ENCODE peak calls at places on chromosome 19, in nine cellular contexts. F is naive thymus-derived CD4-positive, alpha-beta T cell; O is small intestine; D is thoracic aorta; T is tibial artery; I is heart right ventricle; X is cardiac muscle cell; M is aorta; W is body of pancreas. P is an unnamed sample.

GRCh38 chr19:37074819-37075362 is 3.3 kb upstream of the ZNF420 start:
- DNase-seq in F (no peak), O (no peak), D (no peak), T (no peak), I (no peak), X (no peak), M (no peak), W (no peak), P (no peak)

GRCh38 chr19:44202470-44202869 is 9.9 kb upstream of the ZNF227 start:
- DNase-seq in F (no peak), O (no peak), D (no peak), T (no peak), I (no peak), X (no peak), M (no peak), W (no peak), P (no peak)

GRCh38 chr19:5395996-5396939 is 55.7 kb upstream of the PTPRS start:
- DNase-seq in F (no peak), O (no peak), D (no peak), T (no peak), I (no peak), X (peak; percentile 10), M (no peak), W (no peak), P (no peak)

GRCh38 chr19:47176071-47176626 is 45.5 kb downstream of the SAE1 start:
- DNase-seq in F (no peak), O (no peak), D (no peak), T (no peak), I (no peak), X (no peak), M (no peak), W (no peak), P (no peak)

GRCh38 chr19:16345457-16345856 is 20.8 kb downstream of the KLF2 start:
- DNase-seq in F (no peak), O (no peak), D (no peak), T (no peak), I (no peak), X (no peak), M (no peak), W (no peak), P (no peak)

GRCh38 chr19:33375760-33376159 is 2.3 kb downstream of the CEBPG start:
- DNase-seq in F (no peak), O (peak; percentile 77), D (no peak), T (no peak), I (no peak), X (no peak), M (no peak), W (no peak), P (no peak)

GRCh38 chr19:8361921-8362793 is 1.8 kb upstream of the ANGPTL4 start:
- DNase-seq in F (no peak), O (peak; percentile 98), D (peak; percentile 94), T (peak; percentile 99), I (peak; percentile 93), X (peak; percentile 89), M (peak; percentile 97), W (peak; percentile 98), P (peak; percentile 94)

GRCh38 chr19:46271488-46272197 is 25.2 kb upstream of the HIF3A start:
- DNase-seq in F (no peak), O (no peak), D (no peak), T (no peak), I (no peak), X (no peak), M (no peak), W (no peak), P (no peak)

GRCh38 chr19:46521241-46521640 is 25.6 kb upstream of the PNMA8B start:
- DNase-seq in F (no peak), O (no peak), D (no peak), T (no peak), I (no peak), X (no peak), M (no peak), W (no peak), P (no peak)

GRCh38 chr19:1259206-1259872 is 9.8 kb upstream of the CIRBP start:
- DNase-seq in F (peak; percentile 64), O (peak; percentile 88), D (no peak), T (peak; percentile 87), I (peak; percentile 85), X (no peak), M (peak; percentile 86), W (peak; percentile 66), P (peak; percentile 89)

GRCh38 chr19:18113827-18114226 is 16.2 kb downstream of the MAST3 start:
- DNase-seq in F (no peak), O (no peak), D (no peak), T (no peak), I (no peak), X (no peak), M (no peak), W (no peak), P (no peak)

GRCh38 chr19:46180701-46181385 is 32.8 kb downstream of the IGFL2 start:
- DNase-seq in F (no peak), O (peak; percentile 49), D (no peak), T (peak; percentile 27), I (no peak), X (no peak), M (no peak), W (no peak), P (no peak)

GRCh38 chr19:3514930-3515329 is 8.8 kb downstream of the FZR1 start:
- DNase-seq in F (no peak), O (no peak), D (no peak), T (no peak), I (no peak), X (no peak), M (no peak), W (no peak), P (no peak)

GRCh38 chr19:48674921-48675824 is 2.4 kb upstream of the NTN5 start:
- DNase-seq in F (peak; percentile 58), O (peak; percentile 87), D (peak; percentile 49), T (peak; percentile 88), I (peak; percentile 73), X (peak; percentile 91), M (peak; percentile 88), W (peak; percentile 87), P (peak; percentile 85)

GRCh38 chr19:43634877-43635560 is 4.6 kb downstream of the CADM4 start:
- DNase-seq in F (no peak), O (no peak), D (no peak), T (no peak), I (no peak), X (peak; percentile 45), M (no peak), W (no peak), P (no peak)

GRCh38 chr19:17294051-17294891 is 9.0 kb downstream of the ABHD8 start:
- DNase-seq in F (peak; percentile 39), O (no peak), D (no peak), T (no peak), I (peak; percentile 46), X (peak; percentile 22), M (no peak), W (no peak), P (no peak)

GRCh38 chr19:9885077-9885552 is 50.0 kb downstream of the PIN1 start:
- DNase-seq in F (no peak), O (no peak), D (no peak), T (no peak), I (peak; percentile 28), X (no peak), M (peak; percentile 62), W (peak; percentile 12), P (no peak)
- H3K27me3 ChIP-seq in F (no peaks in the 10 kb centered on the region), O (no peaks in the 10 kb centered on the region), D (no peaks in the 10 kb centered on the region), T (no peaks in the 10 kb centered on the region), I (peaks cover 4% of the 10 kb centered on the region), X (no peaks in the 10 kb centered on the region), M (no peaks in the 10 kb centered on the region), W (no peaks in the 10 kb centered on the region), P (no peaks in the 10 kb centered on the region)

GRCh38 chr19:49852631-49853126 is 1.7 kb downstream of the PTOV1 start:
- DNase-seq in F (no peak), O (no peak), D (no peak), T (no peak), I (no peak), X (no peak), M (no peak), W (no peak), P (no peak)

GRCh38 chr19:49849433-49850220 is 1.3 kb upstream of the PTOV1 start:
- DNase-seq in F (no peak), O (no peak), D (no peak), T (no peak), I (no peak), X (no peak), M (no peak), W (no peak), P (no peak)

GRCh38 chr19:49850487-49851342 is at the start of gene PTOV1:
- DNase-seq in F (peak; percentile 93), O (peak; percentile 93), D (peak; percentile 64), T (peak; percentile 96), I (peak; percentile 93), X (peak; percentile 96), M (peak; percentile 94), W (peak; percentile 94), P (peak; percentile 96)

GRCh38 chr19:49850221-49850486 is 805 bp upstream of the PTOV1 start:
- DNase-seq in F (no peak), O (no peak), D (no peak), T (no peak), I (no peak), X (no peak), M (no peak), W (no peak), P (no peak)

GRCh38 chr19:49851456-49852259 is 699 bp downstream of the PTOV1 start:
- DNase-seq in F (no peak), O (peak; percentile 24), D (no peak), T (no peak), I (peak; percentile 46), X (peak; percentile 82), M (no peak), W (no peak), P (no peak)
- H3K4me1 ChIP-seq in F (peaks cover 25% of the 10 kb centered on the region), O (no peaks in the 10 kb centered on the region), D (peaks cover 32% of the 10 kb centered on the region), T (no peaks in the 10 kb centered on the region), I (peaks cover 23% of the 10 kb centered on the region), X (peaks cover 10% of the 10 kb centered on the region), M (no peaks in the 10 kb centered on the region), W (peaks cover 36% of the 10 kb centered on the region), P (peaks cover 27% of the 10 kb centered on the region)

DNA sequence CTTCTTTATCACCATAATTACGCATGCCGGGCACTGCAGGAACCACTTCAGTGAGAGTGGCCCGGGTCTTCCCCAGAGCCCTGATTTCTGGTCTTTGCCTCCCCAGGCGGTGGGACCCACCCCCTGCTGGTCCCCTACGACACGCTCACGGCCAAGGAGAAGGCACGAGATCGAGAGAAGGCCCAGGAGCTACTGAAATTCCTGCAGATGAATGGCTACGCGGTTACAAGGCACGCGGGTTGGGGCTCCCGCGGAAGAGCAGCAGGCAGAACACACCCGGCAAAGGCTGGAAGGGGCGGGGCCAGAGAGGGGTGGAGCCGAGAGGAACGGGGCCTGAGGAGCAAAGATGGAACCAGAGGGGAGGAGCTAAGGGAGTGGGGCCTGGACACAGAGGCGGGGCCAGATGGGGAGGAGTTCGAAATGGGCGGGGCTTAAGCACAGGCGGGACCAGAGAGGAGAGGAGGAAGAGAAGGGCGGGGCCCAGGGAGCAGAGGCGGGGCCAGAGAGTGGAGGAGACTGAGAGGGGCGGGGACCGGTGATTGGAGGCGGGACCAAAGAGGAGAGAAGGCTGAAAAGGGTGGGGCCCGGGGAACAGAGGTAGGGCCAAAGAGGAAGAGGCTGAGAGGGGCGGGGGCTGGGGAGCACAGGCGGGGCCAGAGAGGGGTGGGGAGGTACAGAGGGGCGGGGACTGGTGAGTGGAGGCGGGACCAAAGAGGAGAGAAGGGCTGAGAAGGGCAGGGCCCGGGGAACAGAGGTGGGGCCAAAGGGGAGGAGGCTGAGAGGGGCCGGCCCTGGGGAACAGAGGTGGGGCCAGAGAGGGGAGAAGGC is 73.4 kb downstream of the RYR1 start:
- DNase-seq in F (peak; percentile 44), O (peak; percentile 88), D (peak; percentile 23), T (no peak), I (peak; percentile 72), X (peak; percentile 64), M (peak; percentile 67), W (peak; percentile 27), P (peak; percentile 86)
- H3K27ac ChIP-seq in F (no peak overlapping the region), O (no peak overlapping the region), D (no peak overlapping the region), T (no peak overlapping the region), I (no peak overlapping the region), X (no peak overlapping the region), M (no peak overlapping the region), W (no peak overlapping the region), P (no peak overlapping the region)

GRCh38 chr19:2443116-2443784 is 13.5 kb downstream of the LMNB2 start:
- DNase-seq in F (no peak), O (no peak), D (no peak), T (no peak), I (no peak), X (no peak), M (peak; percentile 41), W (no peak), P (no peak)
- H3K27me3 ChIP-seq in F (no peaks in the 10 kb centered on the region), O (no peaks in the 10 kb centered on the region), D (no peaks in the 10 kb centered on the region), T (no peaks in the 10 kb centered on the region), I (no peaks in the 10 kb centered on the region), X (no peaks in the 10 kb centered on the region), M (no peaks in the 10 kb centered on the region), W (no peaks in the 10 kb centered on the region), P (no peaks in the 10 kb centered on the region)

P was measured in heart left ventricle.